ENCODE peak calls at places on chromosomes 4 and X, in nine cellular contexts. B, W, J, X, G, R, U, H and Y are unnamed samples.
A peak's percentile ranks its signal among the peaks of the same experiment; 100 is the strongest.

GRCh38 chr4:13248621-13249298 is 235.4 kb downstream of the RAB28 start:
- DNase-seq in G (peak; percentile 53), H (no peak), J (peak; percentile 6), W (no peak), X (no peak), B (peak; percentile 11), U (no peak), R (no peak), Y (no peak)

GRCh38 chr4:11397146-11397545 is 31.5 kb downstream of the HS3ST1 start:
- DNase-seq in R (no peak), B (no peak), G (no peak), W (peak; percentile 34), X (no peak), J (no peak), H (no peak), U (no peak), Y (no peak)

GRCh38 chr4:15917297-15917696 is 21.2 kb downstream of the FGFBP1 start:
- DNase-seq in G (peak; percentile 81), J (peak; percentile 61), X (no peak), U (no peak), W (no peak), R (no peak), B (no peak), H (no peak), Y (no peak)

GRCh38 chr4:169620846-169621228 is 459 bp downstream of the CLCN3 start:
- DNase-seq in G (no peak), J (peak; percentile 26), R (peak; percentile 45), W (peak; percentile 59), B (peak; percentile 0), X (peak; percentile 5), U (no peak), H (no peak), Y (no peak)

GRCh38 chrX:121579016-121579760 is 531.8 kb downstream of the GLUD2 start:
- DNase-seq in J (peak; percentile 53), W (peak; percentile 37), X (no peak), R (peak; percentile 30), U (no peak), G (peak; percentile 1), H (no peak), B (no peak), Y (peak; percentile 11)

GRCh38 chrX:105221374-105221773 is 880 bp upstream of the TEX13A start:
- DNase-seq in J (no peak), W (no peak), U (no peak), R (no peak), H (no peak), X (no peak), G (no peak), B (no peak), Y (no peak)

GRCh38 chr4:24091632-24092240 is 201.9 kb upstream of the PPARGC1A start:
- DNase-seq in R (no peak), B (no peak), J (peak; percentile 39), X (no peak), U (no peak), W (no peak), G (no peak), H (no peak), Y (no peak)

GRCh38 chr4:3257691-3258482 is 8.9 kb downstream of the MSANTD1 start:
- DNase-seq in G (peak; percentile 36), U (no peak), W (peak; percentile 16), B (no peak), H (no peak), X (no peak), R (peak; percentile 58), J (peak; percentile 56), Y (no peak)

GRCh38 chr4:138560448-138560847 is 318.3 kb upstream of the SLC7A11 start:
- DNase-seq in H (no peak), J (no peak), X (no peak), R (no peak), U (no peak), W (no peak), G (no peak), B (no peak), Y (no peak)

GRCh38 chr4:139015948-139016451 is 419 bp downstream of the NOCT start:
- DNase-seq in B (peak; percentile 15), R (peak; percentile 73), H (peak; percentile 22), J (peak; percentile 32), W (peak; percentile 47), G (peak; percentile 21), X (peak; percentile 36), U (no peak), Y (no peak)

GRCh38 chr4:81913427-81913878 is 441.7 kb upstream of the RASGEF1B start:
- DNase-seq in G (peak; percentile 35), X (no peak), R (peak; percentile 71), W (peak; percentile 40), H (no peak), U (peak; percentile 46), J (peak; percentile 41), B (peak; percentile 13), Y (peak; percentile 38)

GRCh38 chr4:11079171-11079570 is 349.5 kb downstream of the HS3ST1 start:
- DNase-seq in X (no peak), J (peak; percentile 81), U (no peak), G (no peak), B (no peak), W (no peak), H (no peak), R (no peak), Y (no peak)

GRCh38 chr4:148061139-148061476 is 329.2 kb downstream of the ARHGAP10 start:
- DNase-seq in H (no peak), U (no peak), B (peak; percentile 69), G (no peak), J (no peak), W (no peak), X (no peak), R (no peak), Y (no peak)

GRCh38 chr4:138911903-138912713 is 103.5 kb upstream of the NOCT start:
- DNase-seq in B (peak; percentile 89), R (no peak), G (no peak), H (no peak), U (no peak), W (peak; percentile 11), J (no peak), X (no peak), Y (no peak)

GRCh38 chr4:121943941-121944340 is 7.9 kb downstream of the TRPC3 start:
- DNase-seq in H (no peak), R (peak; percentile 32), B (no peak), G (no peak), X (no peak), J (no peak), W (no peak), U (no peak), Y (no peak)